ENCODE peak calls at places on chromosomes 16 and 17, in five cellular contexts. B is progenitor cell of endocrine pancreas, E is brain microvascular endothelial cell, Q is HCT116, O is hepatocyte. N is an unnamed sample.

GRCh38 chr17:57604771-57605733 is 140.0 kb downstream of the CCDC182 start:
- DNase-seq in B (no peak), E (peak; percentile 45), Q (no peak), O (peak; percentile 74), N (no peak)

GRCh38 chr16:49587051-49587450 is 213.4 kb downstream of the C16orf78 start:
- DNase-seq in B (no peak), E (no peak), Q (no peak), O (no peak), N (no peak)

GRCh38 chr16:13110124-13110796 is 208.9 kb downstream of the SHISA9 start:
- DNase-seq in B (no peak), E (no peak), Q (no peak), O (peak; percentile 70), N (no peak)

GRCh38 chr17:76544123-76544915 is 4.5 kb downstream of the PRCD start:
- DNase-seq in B (no peak), E (no peak), Q (no peak), O (peak; percentile 51), N (no peak)

GRCh38 chr16:13453325-13453724 is 466.6 kb upstream of the ERCC4 start:
- DNase-seq in B (no peak), E (no peak), Q (no peak), O (peak; percentile 8), N (no peak)

GRCh38 chr17:1627987-1628855 is at the start of gene SLC43A2:
- DNase-seq in B (peak; percentile 75), E (peak; percentile 56), Q (peak; percentile 48), O (peak; percentile 93), N (peak; percentile 81)

GRCh38 chr16:85459529-85460251 is 153.4 kb upstream of the GSE1 start:
- DNase-seq in B (no peak), E (no peak), Q (no peak), O (peak; percentile 54), N (no peak)

GRCh38 chr17:65670667-65671371 is 109.4 kb upstream of the AXIN2 start:
- DNase-seq in B (no peak), E (no peak), Q (no peak), O (no peak), N (no peak)

GRCh38 chr16:80029706-80030481 is 429.4 kb upstream of the MAF start:
- DNase-seq in B (no peak), E (no peak), Q (no peak), O (no peak), N (no peak)
- TF ChIP-seq CTCF in B (no peak), E (no peak), Q (no peak), O (no peak), N (no peak)

GRCh38 chr16:2785101-2785991 is 2.0 kb downstream of the PRSS33 start:
- DNase-seq in B (no peak), E (no peak), Q (no peak), O (no peak), N (peak; percentile 13)
- TF ChIP-seq CTCF in B (no peak), E (peak; percentile 24), Q (peak; percentile 43), O (no peak), N (no peak)

GRCh38 chr17:80544655-80545498 is at the start of gene RPTOR:
- DNase-seq in B (peak; percentile 82), E (peak; percentile 91), Q (peak; percentile 84), O (peak; percentile 92), N (peak; percentile 87)

GRCh38 chr17:80538484-80538883 is 6.2 kb upstream of the RPTOR start:
- DNase-seq in B (no peak), E (no peak), Q (no peak), O (no peak), N (no peak)

GRCh38 chr17:80539022-80539421 is 5.6 kb upstream of the RPTOR start:
- DNase-seq in B (no peak), E (no peak), Q (no peak), O (no peak), N (no peak)
- TF ChIP-seq CTCF in B (no peak), E (peak; percentile 15), Q (no peak), O (no peak), N (no peak)

GRCh38 chr17:5793157-5793556 is 208.8 kb upstream of the NLRP1 start:
- DNase-seq in B (no peak), E (no peak), Q (no peak), O (no peak), N (no peak)
- TF ChIP-seq CTCF in B (peak; percentile 34), E (peak; percentile 50), Q (peak; percentile 68), O (no peak), N (no peak)

N was measured in natural killer cell.